ENCODE peak calls at places on chromosomes 16 and 17, in five cellular contexts. J, A, D, T and S are unnamed samples.

GRCh38 chr16:4288148-4288921 is 15.5 kb upstream of the TFAP4 start:
- DNase-seq in J (peak; percentile 79), A (peak; percentile 77), D (peak; percentile 74), T (peak; percentile 66), S (peak; percentile 79)

GRCh38 chr17:39979021-39979660 is 1.5 kb upstream of the PSMD3 start:
- DNase-seq in J (peak; percentile 92), A (no peak), D (no peak), T (peak; percentile 97), S (no peak)

GRCh38 chr16:65154321-65154720 is 32.5 kb upstream of the CDH11 start:
- DNase-seq in J (no peak), A (no peak), D (no peak), T (peak; percentile 13), S (peak; percentile 11)

GRCh38 chr16:54792811-54793210 is 137.9 kb upstream of the IRX5 start:
- DNase-seq in J (no peak), A (no peak), D (no peak), T (no peak), S (no peak)

GRCh38 chr16:17358350-17358749 is 112.4 kb downstream of the XYLT1 start:
- DNase-seq in J (no peak), A (no peak), D (no peak), T (no peak), S (no peak)

GRCh38 chr17:68401288-68401687 is 56.0 kb downstream of the WIPI1 start:
- DNase-seq in J (no peak), A (no peak), D (peak; percentile 27), T (no peak), S (no peak)

GRCh38 chr17:39239640-39240314 is 14.0 kb upstream of the STAC2 start:
- DNase-seq in J (no peak), A (peak; percentile 53), D (no peak), T (no peak), S (no peak)

GRCh38 chr16:24102120-24102740 is 153.9 kb upstream of the CACNG3 start:
- DNase-seq in J (no peak), A (no peak), D (no peak), T (no peak), S (peak; percentile 56)

GRCh38 chr16:78102865-78103264 is 3.4 kb downstream of the WWOX start:
- DNase-seq in J (no peak), A (no peak), D (no peak), T (no peak), S (peak; percentile 32)